ENCODE peak calls at places on chromosomes 13 and 19, in six cellular contexts. B is heart left ventricle, P is H54, S is esophagus squamous epithelium, T is sigmoid colon, U is ovary. K is an unnamed sample.

GRCh38 chr19:51607920-51608562 is 22.2 kb downstream of the SIGLEC5 start:
- DNase-seq in B (peak; percentile 82), P (peak; percentile 58), U (peak; percentile 59), S (no peak), T (no peak), K (peak; percentile 86)

GRCh38 chr13:50131998-50132936 is 117.0 kb downstream of the KCNRG start:
- DNase-seq in S (no peak), U (no peak), P (no peak), T (no peak), B (no peak), K (no peak)

GRCh38 chr13:31923134-31923763 is 108.3 kb upstream of the FRY start:
- DNase-seq in U (no peak), S (no peak), B (no peak), P (no peak), T (no peak), K (no peak)

GRCh38 chr19:40225440-40226305 is 816 bp downstream of the CCNP start:
- DNase-seq in U (no peak), P (no peak), B (no peak), T (no peak), S (no peak), K (no peak)

GRCh38 chr19:54462072-54462712 is 1.4 kb downstream of the LENG9 start:
- DNase-seq in B (peak; percentile 44), U (no peak), T (peak; percentile 71), S (no peak), P (no peak), K (no peak)

GRCh38 chr19:19475845-19476828 is 39.2 kb downstream of the TSSK6 start:
- DNase-seq in P (no peak), B (no peak), U (no peak), T (no peak), S (no peak), K (no peak)

GRCh38 chr13:23979361-23980159 is 82.3 kb upstream of the C1QTNF9B start:
- DNase-seq in B (peak; percentile 88), T (peak; percentile 87), S (no peak), U (peak; percentile 84), P (peak; percentile 58), K (peak; percentile 9)

GRCh38 chr19:47074621-47075020 is 26.2 kb upstream of the TMEM160 start:
- DNase-seq in U (no peak), P (no peak), T (no peak), S (no peak), B (no peak), K (no peak)

GRCh38 chr13:36345438-36346221 is 564 bp downstream of the SPART start:
- DNase-seq in T (peak; percentile 92), U (peak; percentile 88), P (peak; percentile 15), B (peak; percentile 73), S (no peak), K (peak; percentile 86)

GRCh38 chr13:27367570-27367969 is 56.8 kb upstream of the GTF3A start:
- DNase-seq in S (no peak), U (no peak), P (no peak), B (no peak), T (no peak), K (no peak)

GRCh38 chr19:5120833-5121232 is 151.9 kb downstream of the KDM4B start:
- DNase-seq in U (no peak), B (no peak), T (no peak), P (no peak), S (no peak), K (no peak)

GRCh38 chr13:107669356-107669755 is 546.0 kb downstream of the LIG4 start:
- DNase-seq in B (no peak), T (no peak), S (no peak), P (no peak), U (no peak), K (no peak)

GRCh38 chr13:51767100-51767499 is 36.9 kb downstream of the DHRS12 start:
- DNase-seq in U (no peak), S (no peak), B (no peak), P (no peak), T (no peak), K (peak; percentile 11)

GRCh38 chr19:28746486-28746885 is 466.5 kb downstream of the UQCRFS1 start:
- DNase-seq in U (no peak), B (no peak), S (no peak), P (no peak), T (no peak), K (no peak)

GRCh38 chr19:31511098-31511497 is 161.9 kb upstream of the TSHZ3 start:
- DNase-seq in B (no peak), P (no peak), U (no peak), T (no peak), S (no peak), K (no peak)

GRCh38 chr19:50817941-50818858 is 5.4 kb downstream of the KLK1 start:
- DNase-seq in T (no peak), S (no peak), U (no peak), B (peak; percentile 52), P (peak; percentile 63), K (peak; percentile 78)

GRCh38 chr19:43544077-43544476 is 11.1 kb downstream of the ZNF575 start:
- DNase-seq in U (no peak), S (no peak), B (no peak), P (no peak), T (no peak), K (no peak)

GRCh38 chr13:44768775-44769578 is 192.8 kb upstream of the TSC22D1 start:
- DNase-seq in U (no peak), P (no peak), S (no peak), T (no peak), B (no peak), K (no peak)

DNA sequence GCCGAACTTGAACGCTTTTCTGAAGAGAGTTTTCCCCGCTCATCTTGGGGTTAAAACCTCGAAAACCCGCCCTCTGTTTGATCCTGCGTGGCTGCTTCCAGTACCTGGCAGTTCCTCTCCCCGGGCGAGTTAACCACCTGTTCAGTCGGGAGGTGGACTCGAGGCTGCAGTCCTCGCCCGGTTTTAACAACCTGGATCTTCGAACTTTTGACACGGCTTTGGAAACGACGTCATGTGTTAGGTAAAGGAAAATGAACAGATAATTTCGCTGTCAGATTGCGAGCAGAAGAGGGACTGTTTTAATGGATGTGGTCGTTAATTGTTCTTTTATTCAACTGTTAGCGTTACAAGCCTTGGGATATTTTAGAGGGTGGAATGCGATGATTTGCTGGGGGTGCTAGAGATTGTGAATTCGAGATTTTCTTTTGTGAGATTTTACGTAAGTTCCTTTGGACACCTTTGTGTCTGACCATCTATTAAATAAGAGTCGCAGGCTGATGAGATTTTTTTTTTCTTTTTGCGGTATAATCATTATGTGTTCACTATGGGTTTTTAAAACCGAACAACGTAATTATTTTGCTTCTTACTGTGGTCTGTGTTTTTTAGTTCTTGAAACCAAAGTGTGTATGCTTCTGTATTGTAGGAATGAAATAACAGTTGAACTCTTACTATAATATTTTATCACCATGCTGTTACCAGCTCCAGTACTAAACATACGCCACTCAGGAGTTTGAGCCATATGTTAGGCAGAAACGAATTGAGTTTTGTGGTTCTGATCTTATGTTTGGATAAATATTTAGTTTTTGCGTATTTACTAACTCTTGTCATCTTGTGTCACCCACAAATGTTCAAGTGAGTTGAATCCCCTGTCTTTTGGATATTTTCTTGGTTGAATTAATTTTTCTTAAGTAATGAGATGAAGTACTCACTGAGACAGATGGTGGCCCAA is 1.2 kb downstream of the FNDC3A start:
- DNase-seq in U (no peak), P (no peak), S (peak; percentile 33), B (no peak), T (no peak), K (peak; percentile 33)
- TF ChIP-seq POLR2A in U (no peak), P (no peak), S (no peak), B (no peak), T (no peak), K (no peak)

GRCh38 chr19:12668937-12669271 is 2.3 kb downstream of the WDR83 start:
- DNase-seq in B (peak; percentile 61), T (peak; percentile 84), P (no peak), U (peak; percentile 55), S (no peak), K (peak; percentile 91)

GRCh38 chr19:12668346-12668745 is 1.7 kb downstream of the WDR83 start:
- DNase-seq in P (no peak), S (no peak), B (no peak), T (no peak), U (no peak), K (no peak)

GRCh38 chr19:12672744-12673143 is 6.1 kb downstream of the WDR83 start:
- DNase-seq in T (no peak), U (no peak), B (no peak), S (no peak), P (no peak), K (no peak)

GRCh38 chr19:12669272-12670158 is 2.9 kb downstream of the WDR83 start:
- DNase-seq in U (peak; percentile 81), S (no peak), B (peak; percentile 85), P (peak; percentile 63), T (peak; percentile 91), K (peak; percentile 93)

DNA sequence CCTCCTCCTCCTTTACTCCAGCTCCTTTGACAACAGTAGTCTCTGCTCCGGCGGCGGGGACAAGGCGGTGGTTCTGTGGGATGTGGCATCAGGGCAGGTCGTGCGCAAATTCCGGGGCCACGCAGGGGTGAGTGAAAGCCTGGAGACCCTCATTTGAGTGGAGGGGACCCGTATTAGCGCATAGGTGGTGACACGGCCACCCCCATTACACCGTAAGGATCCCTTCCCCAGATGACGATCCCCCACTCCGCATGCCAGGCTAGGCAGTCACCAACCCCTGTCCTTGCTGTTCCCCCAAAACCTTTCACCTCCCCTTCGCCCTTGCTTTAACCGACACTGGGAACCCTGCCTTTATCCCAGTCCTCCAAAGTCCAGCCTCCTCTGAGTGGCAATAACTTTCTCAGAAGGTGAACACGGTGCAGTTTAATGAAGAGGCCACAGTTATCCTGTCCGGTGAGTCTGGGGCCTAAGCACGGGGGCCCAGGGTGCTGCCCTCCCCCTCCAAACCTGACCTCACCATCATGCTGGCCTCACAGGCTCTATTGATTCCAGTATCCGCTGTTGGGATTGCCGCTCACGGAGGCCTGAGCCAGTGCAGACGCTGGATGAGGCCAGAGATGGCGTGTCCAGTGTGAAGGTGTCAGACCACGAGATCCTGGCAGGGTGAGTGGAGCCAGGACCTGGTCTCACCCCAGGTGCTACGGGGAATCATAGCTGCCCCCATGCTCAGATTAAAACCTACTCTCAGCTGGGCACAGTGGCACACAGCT is 3.7 kb downstream of the WDR83 start:
- DNase-seq in P (no peak), S (no peak), T (no peak), U (no peak), B (no peak), K (no peak)
- TF ChIP-seq POLR2A in P (peak; percentile 3), S (no peak), T (no peak), U (no peak), B (no peak), K (no peak)

DNA sequence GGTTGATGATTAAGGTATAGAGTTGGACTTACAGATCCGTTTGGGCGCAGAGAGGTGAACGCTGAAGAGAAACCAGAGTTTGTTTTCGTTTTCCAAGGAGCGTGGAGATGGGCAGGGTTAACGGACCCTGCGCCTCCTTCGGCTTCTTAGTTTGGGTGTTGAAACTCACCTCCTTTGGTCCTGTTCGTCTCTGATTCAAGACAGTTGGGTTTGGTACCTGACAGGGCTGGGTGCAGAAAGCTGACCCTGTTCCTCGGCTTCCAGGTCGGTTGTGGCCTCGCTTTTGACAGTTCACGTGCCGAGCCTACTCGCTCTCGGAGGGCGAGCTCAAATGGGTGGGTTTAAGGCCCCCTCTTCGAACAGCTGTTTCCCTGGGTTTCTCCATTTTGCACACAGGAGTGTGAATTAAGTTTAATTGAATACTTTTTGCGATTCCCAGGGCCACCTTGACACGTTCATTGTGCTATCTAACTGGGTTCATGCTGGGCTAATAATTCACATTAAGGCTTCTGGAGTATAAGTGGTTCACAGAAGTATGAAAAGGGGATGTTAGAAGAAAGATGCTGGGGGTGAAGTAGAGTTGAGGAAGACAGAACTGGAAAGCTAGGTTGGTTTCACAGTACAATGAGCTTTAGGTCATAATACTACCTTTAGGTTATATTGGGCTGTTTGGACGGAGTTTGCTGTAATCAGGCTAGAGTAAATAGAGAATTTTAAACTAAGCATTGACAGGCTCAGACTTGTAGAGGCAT is 642 bp downstream of the USPL1 start:
- DNase-seq in B (peak; percentile 34), P (no peak), S (no peak), T (peak; percentile 65), U (peak; percentile 23), K (peak; percentile 82)
- TF ChIP-seq POLR2A in B (no peak), P (no peak), S (no peak), T (no peak), U (no peak), K (no peak)

GRCh38 chr13:77300176-77301141 is 26.4 kb downstream of the MYCBP2 start:
- DNase-seq in U (no peak), S (no peak), P (no peak), B (no peak), T (no peak), K (peak; percentile 19)
- TF ChIP-seq POLR2A in U (no peak), S (no peak), P (no peak), B (no peak), T (no peak), K (no peak)

K was measured in erythroblast.